ENCODE peak calls at places on chromosome 10, in seven cellular contexts. R is HCT116, X is astrocyte, D is GM23338, A is uterus, M is GM06990, Z is body of pancreas. O is an unnamed sample.

GRCh38 chr10:66822801-66823200 is 103.0 kb upstream of the LRRTM3 start:
- DNase-seq in R (no peak), X (no peak), D (peak), A (no peak), M (no peak), Z (no peak), O (no peak)

GRCh38 chr10:122413325-122413724 is 38.8 kb downstream of the PLEKHA1 start:
- DNase-seq in R (no peak), X (no peak), D (no peak), A (no peak), M (no peak), Z (no peak), O (no peak)

GRCh38 chr10:91552706-91553105 is 80.2 kb downstream of the PPP1R3C start:
- DNase-seq in R (peak), X (no peak), D (peak), A (no peak), M (no peak), Z (peak), O (no peak)

GRCh38 chr10:116615199-116615776 is 5.5 kb upstream of the PNLIPRP2 start:
- DNase-seq in R (no peak), X (no peak), D (no peak), A (no peak), M (no peak), Z (peak), O (no peak)

GRCh38 chr10:16562891-16563290 is 41.2 kb upstream of the C1QL3 start:
- DNase-seq in R (no peak), X (no peak), D (no peak), A (no peak), M (no peak), Z (no peak), O (no peak)

GRCh38 chr10:127149613-127150081 is 46.7 kb downstream of the INSYN2A start:
- DNase-seq in R (no peak), X (peak), D (peak), A (no peak), M (no peak), Z (peak), O (no peak)

GRCh38 chr10:125564570-125564969 is 118.4 kb downstream of the TEX36 start:
- DNase-seq in R (no peak), X (no peak), D (no peak), A (no peak), M (no peak), Z (no peak), O (no peak)

GRCh38 chr10:126839094-126839761 is 66.0 kb upstream of the DOCK1 start:
- DNase-seq in R (no peak), X (no peak), D (peak), A (no peak), M (no peak), Z (peak), O (no peak)

GRCh38 chr10:17428616-17429097 is 25.7 kb downstream of the ST8SIA6 start:
- DNase-seq in R (no peak), X (no peak), D (peak), A (no peak), M (no peak), Z (no peak), O (no peak)

GRCh38 chr10:13158401-13158800 is 3.0 kb upstream of the MCM10 start:
- DNase-seq in R (no peak), X (no peak), D (no peak), A (no peak), M (no peak), Z (peak), O (no peak)

GRCh38 chr10:7563770-7564169 is 103.0 kb downstream of the ITIH5 start:
- DNase-seq in R (no peak), X (no peak), D (no peak), A (no peak), M (no peak), Z (no peak), O (no peak)

GRCh38 chr10:8225232-8225631 is 170.7 kb downstream of the GATA3 start:
- DNase-seq in R (no peak), X (no peak), D (no peak), A (no peak), M (no peak), Z (no peak), O (no peak)

GRCh38 chr10:79386637-79387465 is 39.6 kb downstream of the PPIF start:
- DNase-seq in R (no peak), X (no peak), D (no peak), A (peak), M (no peak), Z (peak), O (no peak)

GRCh38 chr10:24350111-24350921 is 141.4 kb downstream of the KIAA1217 start:
- DNase-seq in R (no peak), X (peak), D (no peak), A (no peak), M (no peak), Z (no peak), O (no peak)

GRCh38 chr10:64396105-64396504 is 874.9 kb downstream of the REEP3 start:
- DNase-seq in R (no peak), X (peak), D (peak), A (no peak), M (no peak), Z (no peak), O (no peak)

GRCh38 chr10:59872892-59873463 is 33.4 kb downstream of the CCDC6 start:
- DNase-seq in R (no peak), X (peak), D (no peak), A (peak), M (no peak), Z (peak), O (no peak)

GRCh38 chr10:59991661-59992060 is 85.3 kb upstream of the CCDC6 start:
- DNase-seq in R (peak), X (peak), D (peak), A (peak), M (peak), Z (peak), O (no peak)

GRCh38 chr10:69425513-69426298 is 9.0 kb upstream of the TACR2 start:
- DNase-seq in R (no peak), X (no peak), D (no peak), A (no peak), M (no peak), Z (peak), O (no peak)

GRCh38 chr10:60257767-60258428 is 131.8 kb downstream of the ANK3 start:
- DNase-seq in R (no peak), X (no peak), D (peak), A (no peak), M (no peak), Z (no peak), O (no peak)

GRCh38 chr10:48215148-48215982 is 59.1 kb downstream of the FRMPD2 start:
- DNase-seq in R (peak), X (no peak), D (peak), A (no peak), M (no peak), Z (peak), O (no peak)

GRCh38 chr10:86698207-86698940 is 30.1 kb downstream of the LDB3 start:
- DNase-seq in R (no peak), X (no peak), D (no peak), A (no peak), M (no peak), Z (peak), O (no peak)

GRCh38 chr10:86646532-86646931 is 7.8 kb upstream of the OPN4 start:
- DNase-seq in R (no peak), X (no peak), D (no peak), A (no peak), M (no peak), Z (no peak), O (no peak)

GRCh38 chr10:2866569-2866968 is 200.8 kb upstream of the PFKP start:
- DNase-seq in R (no peak), X (no peak), D (no peak), A (no peak), M (no peak), Z (no peak), O (no peak)

GRCh38 chr10:53700227-53700626 is 927.6 kb upstream of the MBL2 start:
- DNase-seq in R (no peak), X (no peak), D (no peak), A (no peak), M (no peak), Z (no peak), O (no peak)

GRCh38 chr10:70367195-70367796 is 15.1 kb downstream of the LRRC20 start:
- DNase-seq in R (no peak), X (peak), D (no peak), A (no peak), M (no peak), Z (no peak), O (no peak)

GRCh38 chr10:50498465-50498864 is 125.3 kb downstream of the SGMS1 start:
- DNase-seq in R (no peak), X (no peak), D (no peak), A (no peak), M (no peak), Z (no peak), O (no peak)

GRCh38 chr10:29926649-29927048 is 132.7 kb downstream of the JCAD start:
- DNase-seq in R (no peak), X (peak), D (peak), A (no peak), M (no peak), Z (no peak), O (no peak)
- TF ChIP-seq CTCF in R (peak), X (peak), D (peak), A (no peak), M (no peak), Z (no peak), O (peak)

GRCh38 chr10:94180576-94180975 is 182.2 kb downstream of the NOC3L start:
- DNase-seq in R (no peak), X (no peak), D (no peak), A (no peak), M (no peak), Z (no peak), O (no peak)
- H3K4me3 ChIP-seq in R (no peak), X (no peak), D (no peak), A (no peak), M (no peak), Z (no peak), O (no peak)

GRCh38 chr10:119178371-119179119 is at the start of gene PRDX3:
- DNase-seq in R (peak), X (peak), D (peak), A (peak), M (peak), Z (peak), O (peak)
- TF ChIP-seq CTCF in R (no peak), X (no peak), D (no peak), A (peak), M (peak), Z (no peak), O (no peak)

GRCh38 chr10:115092258-115092554 is 959 bp upstream of the ATRNL1 start:
- DNase-seq in R (no peak), X (no peak), D (no peak), A (no peak), M (no peak), Z (no peak), O (no peak)

GRCh38 chr10:115093286-115093775 is at the start of gene ATRNL1:
- DNase-seq in R (no peak), X (no peak), D (peak), A (peak), M (peak), Z (peak), O (no peak)

GRCh38 chr10:115094605-115095004 is 1.4 kb downstream of the ATRNL1 start:
- DNase-seq in R (no peak), X (no peak), D (no peak), A (no peak), M (no peak), Z (no peak), O (no peak)

GRCh38 chr10:115093776-115094361 is 704 bp downstream of the ATRNL1 start:
- DNase-seq in R (no peak), X (no peak), D (peak), A (peak), M (peak), Z (peak), O (no peak)

DNA sequence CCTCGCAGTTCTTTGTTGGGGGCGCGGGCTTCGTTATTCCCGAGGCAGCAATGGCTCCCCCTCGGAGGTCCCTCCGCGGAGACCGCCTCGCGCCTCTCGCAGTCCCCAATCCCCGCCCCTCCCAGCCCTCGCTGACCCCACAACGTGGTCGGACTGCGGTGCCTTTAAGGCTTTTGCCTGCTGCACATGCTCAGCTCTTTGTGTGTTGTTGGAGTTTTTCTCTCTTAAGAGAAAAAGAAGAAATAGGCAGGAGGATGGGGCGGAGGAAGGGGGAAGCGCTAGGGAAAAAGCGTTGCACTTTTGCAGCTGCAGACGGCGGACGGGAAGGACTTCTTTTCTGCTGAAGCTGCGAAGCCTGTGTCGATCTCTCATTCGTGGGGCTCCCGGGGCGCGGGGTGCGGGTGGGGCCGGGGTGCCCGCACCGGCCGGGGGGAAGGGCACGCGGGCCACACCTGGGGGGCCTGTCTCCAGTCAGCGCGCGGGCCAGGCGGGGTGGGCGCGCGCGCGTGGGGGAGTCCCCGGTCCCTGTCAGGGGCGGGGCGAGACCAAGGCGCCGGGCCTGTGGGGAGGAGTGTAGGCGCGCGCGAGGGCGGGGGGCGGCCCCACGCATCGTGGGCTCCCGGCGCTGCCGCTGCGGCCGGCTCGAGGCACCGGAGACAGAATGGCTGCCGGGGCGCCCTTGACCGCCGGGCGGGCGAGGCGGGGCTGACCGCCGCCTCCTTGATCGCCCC is 445 bp upstream of the ATRNL1 start:
- DNase-seq in R (no peak), X (peak), D (peak), A (peak), M (peak), Z (peak), O (no peak)
- H3K4me3 ChIP-seq in R (peak), X (peak), D (peak), A (peak), M (peak), Z (peak), O (peak)

DNA sequence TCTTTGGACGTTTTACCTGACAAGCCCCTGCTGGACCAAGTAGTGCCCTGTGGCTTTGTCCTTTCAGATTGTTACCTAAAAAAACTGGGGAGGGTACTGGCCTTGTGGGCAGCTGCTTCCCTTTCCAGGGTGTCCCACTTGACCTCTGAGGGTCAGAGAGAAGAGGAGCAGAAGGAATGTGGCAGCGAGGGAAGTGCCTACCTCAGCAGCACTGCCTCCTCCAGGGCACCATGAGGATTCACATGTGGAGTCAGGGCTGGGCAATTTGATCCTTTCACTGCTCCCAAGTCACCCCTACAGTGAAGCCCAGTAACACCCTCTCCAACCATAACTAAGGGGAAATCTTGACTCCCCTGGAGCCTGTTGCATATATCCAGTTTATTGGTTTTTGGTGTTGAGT is 64.6 kb downstream of the ITGB1 start:
- DNase-seq in R (no peak), X (no peak), D (peak), A (no peak), M (no peak), Z (no peak), O (no peak)
- TF ChIP-seq CTCF in R (peak), X (peak), D (peak), A (no peak), M (no peak), Z (no peak), O (no peak)

DNA sequence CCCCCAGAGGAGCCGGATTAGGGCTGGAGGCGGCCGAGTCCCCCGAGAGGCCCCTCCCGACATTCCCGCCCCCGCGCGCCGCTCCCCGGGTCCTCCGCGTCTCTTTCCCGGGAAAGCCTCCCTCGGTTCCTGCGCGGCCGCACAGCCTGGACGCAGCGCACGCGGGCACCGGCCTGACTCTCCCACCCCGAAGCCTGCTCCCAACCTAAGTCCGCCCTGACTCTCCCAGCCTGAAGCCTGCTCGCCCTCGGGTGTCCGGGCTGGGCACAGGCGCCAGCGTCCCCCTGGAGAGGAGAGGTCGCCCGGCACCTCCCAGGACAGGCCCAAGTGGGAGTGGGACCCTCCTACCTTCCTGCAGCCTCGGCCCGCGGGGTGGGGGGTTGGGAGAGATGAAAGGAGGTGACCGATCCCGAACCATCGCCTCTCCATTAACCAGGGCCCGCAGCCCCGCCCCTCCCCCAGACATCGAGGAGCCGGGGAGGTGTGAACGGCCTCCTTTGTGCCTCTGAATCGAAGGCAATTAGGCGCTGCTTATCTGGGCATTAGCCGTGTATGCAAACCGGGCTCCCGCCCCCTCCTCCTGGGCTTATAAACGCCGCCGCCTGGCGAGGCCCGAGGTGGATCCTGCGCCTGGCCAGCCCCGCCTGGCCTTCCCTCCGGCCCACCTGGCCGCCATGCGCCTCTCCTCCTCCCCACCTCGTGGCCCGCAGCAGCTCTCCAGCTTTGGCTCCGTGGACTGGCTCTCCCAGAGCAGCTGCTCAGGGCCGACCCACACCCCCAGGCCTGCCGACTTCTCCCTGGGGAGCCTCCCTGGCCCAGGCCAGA is at the start of gene VENTX:
- DNase-seq in R (no peak), X (no peak), D (peak), A (no peak), M (no peak), Z (no peak), O (no peak)
- H3K4me3 ChIP-seq in R (no peak), X (no peak), D (peak), A (no peak), M (no peak), Z (no peak), O (no peak)

DNA sequence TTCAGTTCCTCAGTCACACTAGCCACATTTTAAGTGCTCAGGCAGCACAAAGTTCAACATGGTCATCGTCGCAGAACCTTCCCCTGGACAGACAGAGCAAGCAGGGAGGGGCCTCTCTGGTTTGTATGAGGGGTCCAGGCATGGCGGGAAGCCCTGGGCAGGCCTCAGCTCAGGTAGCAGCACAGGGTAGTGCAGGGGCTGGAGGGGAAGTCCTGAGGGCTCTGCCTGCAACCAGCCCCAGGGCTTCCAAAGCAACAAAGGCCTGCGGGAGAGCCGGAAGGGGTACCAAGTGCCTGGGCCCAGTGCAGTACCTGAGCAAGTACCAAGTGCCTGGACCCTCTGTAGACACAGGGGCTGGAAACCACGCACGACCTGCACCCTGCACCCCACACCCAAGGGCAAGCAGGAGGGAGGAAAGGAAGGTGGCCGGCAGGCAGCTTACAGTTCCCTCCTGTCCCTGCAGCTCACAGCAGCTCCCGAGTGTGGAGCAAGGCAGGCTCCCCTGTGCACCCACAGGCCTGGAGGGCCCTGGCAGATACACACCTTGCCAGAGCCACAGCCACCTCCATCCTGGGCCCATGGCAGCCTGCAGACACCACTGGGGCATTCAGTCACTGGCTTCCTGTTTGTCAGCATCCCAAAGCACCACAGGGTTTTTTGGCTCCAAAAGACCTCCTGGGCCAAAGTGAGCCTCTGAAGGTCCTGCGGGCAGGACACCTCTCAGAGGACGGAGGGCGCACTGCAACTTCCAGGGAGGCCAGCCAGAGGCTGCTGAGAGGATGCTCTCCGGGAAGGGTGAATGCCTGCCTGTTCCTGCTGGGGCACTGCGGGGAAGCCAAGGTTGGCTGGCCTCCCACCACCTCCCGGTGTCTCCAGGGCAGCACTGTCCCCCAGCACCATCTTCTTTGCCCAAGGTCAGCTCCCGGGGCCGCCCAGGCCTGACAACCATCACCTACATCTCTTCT is 6.5 kb upstream of the RET start:
- DNase-seq in R (no peak), X (no peak), D (peak), A (no peak), M (no peak), Z (no peak), O (no peak)
- TF ChIP-seq CTCF in R (no peak), X (no peak), D (no peak), A (no peak), M (no peak), Z (no peak), O (no peak)

GRCh38 chr10:42548254-42548653 is 90.1 kb downstream of the ZNF33B start:
- DNase-seq in R (no peak), X (no peak), D (no peak), A (no peak), M (no peak), Z (no peak), O (no peak)
- H3K4me3 ChIP-seq in R (no peak), X (no peak), D (no peak), A (no peak), M (no peak), Z (no peak), O (no peak)

GRCh38 chr10:35089641-35090161 is 440 bp downstream of the CUL2 start:
- DNase-seq in R (no peak), X (peak), D (peak), A (no peak), M (no peak), Z (no peak), O (no peak)

GRCh38 chr10:35096312-35096711 is 6.2 kb upstream of the CUL2 start:
- DNase-seq in R (no peak), X (no peak), D (no peak), A (no peak), M (no peak), Z (no peak), O (no peak)

GRCh38 chr10:35091994-35092393 is 1.9 kb upstream of the CUL2 start:
- DNase-seq in R (no peak), X (no peak), D (no peak), A (no peak), M (no peak), Z (no peak), O (no peak)

GRCh38 chr10:35092851-35093250 is 2.7 kb upstream of the CUL2 start:
- DNase-seq in R (no peak), X (no peak), D (no peak), A (no peak), M (no peak), Z (no peak), O (no peak)

GRCh38 chr10:35090162-35090954 is at the start of gene CUL2:
- DNase-seq in R (peak), X (peak), D (peak), A (peak), M (peak), Z (peak), O (peak)
- TF ChIP-seq CTCF in R (no peak), X (no peak), D (no peak), A (no peak), M (no peak), Z (no peak), O (no peak)

GRCh38 chr10:132555648-132556575 is 18.3 kb downstream of the INPP5A start:
- DNase-seq in R (no peak), X (no peak), D (no peak), A (peak), M (no peak), Z (no peak), O (no peak)
- H3K4me3 ChIP-seq in R (no peak), X (no peak), D (no peak), A (no peak), M (no peak), Z (no peak), O (no peak)